ENCODE peak calls at places on chromosomes 4 and X, in six cellular contexts. O is transverse colon, X is astrocyte, S is endodermal cell, V is esophagus squamous epithelium, B is breast epithelium. Y is an unnamed sample. For H3K9me3 and H3K4me1, the result is how much of the 10 kb centered on the place peaks cover.

GRCh38 chr4:169383724-169384123 is 113.0 kb upstream of the SH3RF1 start:
- DNase-seq in B (no peak), V (no peak), O (no peak), X (peak), S (no peak), Y (no peak)

GRCh38 chr4:4990857-4991540 is 28.3 kb downstream of the CYTL1 start:
- DNase-seq in O (peak), S (no peak), B (no peak), X (peak), V (no peak), Y (peak)

GRCh38 chrX:1475881-1476280 is 23.2 kb upstream of the ASMTL start:
- DNase-seq in V (no peak), X (no peak), B (peak), O (no peak), S (peak), Y (no peak)

GRCh38 chrX:52426810-52427209 is 58.0 kb downstream of the XAGE2 start:
- DNase-seq in O (no peak), V (no peak), B (no peak), S (no peak), X (no peak), Y (no peak)

GRCh38 chr4:80461412-80461811 is 125.9 kb downstream of the CFAP299 start:
- DNase-seq in O (no peak), S (no peak), X (no peak), V (no peak), B (no peak), Y (no peak)

GRCh38 chr4:137370206-137370633 is 162.1 kb downstream of the PCDH18 start:
- DNase-seq in X (peak), S (no peak), V (no peak), B (no peak), O (no peak), Y (peak)

GRCh38 chr4:144409525-144409924 is 236.4 kb upstream of the HHIP start:
- DNase-seq in X (no peak), V (no peak), O (no peak), S (no peak), B (no peak), Y (no peak)

GRCh38 chr4:21949073-21949457 is 493 bp upstream of the KCNIP4 start:
- DNase-seq in B (no peak), S (no peak), V (no peak), O (peak), X (no peak), Y (peak)

GRCh38 chrX:123753656-123754350 is 21.0 kb upstream of the THOC2 start:
- DNase-seq in S (no peak), B (no peak), V (no peak), O (no peak), X (no peak), Y (no peak)

GRCh38 chr4:3416821-3417221 is 24.9 kb upstream of the HGFAC start:
- DNase-seq in X (no peak), B (no peak), V (no peak), S (peak), O (no peak), Y (no peak)

GRCh38 chr4:27010334-27010940 is 149.8 kb downstream of the STIM2 start:
- DNase-seq in B (peak), O (peak), X (peak), S (peak), V (no peak), Y (peak)

GRCh38 chrX:129957241-129958099 is 25.0 kb upstream of the BCORL1 start:
- DNase-seq in O (peak), B (no peak), S (peak), V (peak), X (peak), Y (peak)

GRCh38 chr4:38046735-38047487 is 86.7 kb downstream of the PTTG2 start:
- DNase-seq in B (no peak), O (no peak), V (no peak), S (peak), X (peak), Y (peak)

GRCh38 chrX:35115205-35115604 is 172.6 kb downstream of the FAM47B start:
- DNase-seq in B (no peak), O (no peak), X (peak), V (no peak), S (no peak), Y (peak)

GRCh38 chr4:181261279-181261678 is 981.9 kb upstream of the TENM3 start:
- DNase-seq in V (no peak), S (peak), O (no peak), B (no peak), X (peak), Y (no peak)

GRCh38 chr4:113617195-113617594 is 144.3 kb downstream of the CAMK2D start:
- DNase-seq in O (no peak), V (no peak), S (no peak), B (no peak), X (no peak), Y (no peak)

GRCh38 chr4:142913461-142914030 is 67.4 kb upstream of the INPP4B start:
- DNase-seq in S (peak), V (no peak), B (no peak), X (peak), O (no peak), Y (no peak)

GRCh38 chr4:130238121-130238520 is 1142.2 kb downstream of the C4orf33 start:
- DNase-seq in X (no peak), O (no peak), V (no peak), S (no peak), B (no peak), Y (no peak)

GRCh38 chr4:80077639-80078038 is 4.6 kb upstream of the ANTXR2 start:
- DNase-seq in O (no peak), S (no peak), X (peak), V (no peak), B (no peak), Y (no peak)

GRCh38 chrX:1403228-1403627 is 11.3 kb upstream of the SLC25A6 start:
- DNase-seq in V (no peak), O (no peak), S (no peak), X (no peak), B (no peak), Y (no peak)

GRCh38 chr4:663438-664428 is 10.3 kb downstream of the ATP5ME start:
- DNase-seq in O (peak), B (no peak), V (no peak), X (no peak), S (peak), Y (peak)

GRCh38 chr4:159003420-159004253 is 99.2 kb upstream of the RAPGEF2 start:
- DNase-seq in O (no peak), B (no peak), X (peak), S (no peak), V (no peak), Y (peak)

GRCh38 chr4:16196482-16197393 is 29.5 kb downstream of the TAPT1 start:
- DNase-seq in X (peak), V (no peak), O (no peak), B (no peak), S (peak), Y (peak)

GRCh38 chr4:123557857-123558536 is 161.4 kb downstream of the SPRY1 start:
- DNase-seq in O (no peak), B (no peak), X (no peak), S (no peak), V (no peak), Y (no peak)

GRCh38 chr4:190015538-190016368 is 11.3 kb downstream of the FRG2 start:
- DNase-seq in V (no peak), X (no peak), S (peak), O (no peak), B (no peak), Y (no peak)

GRCh38 chr4:190016369-190017289 is 10.4 kb downstream of the FRG2 start:
- DNase-seq in X (no peak), B (no peak), O (no peak), S (no peak), V (no peak), Y (no peak)

GRCh38 chr4:190018201-190018920 is 8.7 kb downstream of the FRG2 start:
- DNase-seq in S (no peak), V (no peak), B (no peak), X (no peak), O (no peak), Y (no peak)

GRCh38 chr4:190019023-190019858 is 7.8 kb downstream of the FRG2 start:
- DNase-seq in X (no peak), O (no peak), V (no peak), S (peak), B (no peak), Y (no peak)

GRCh38 chr4:190017357-190018200 is 9.5 kb downstream of the FRG2 start:
- DNase-seq in O (no peak), S (peak), B (no peak), X (no peak), V (no peak), Y (no peak)
- H3K9me3 ChIP-seq in O (under half), S (under half), B (under half), X (under half), V (under half), Y (under half)

DNA sequence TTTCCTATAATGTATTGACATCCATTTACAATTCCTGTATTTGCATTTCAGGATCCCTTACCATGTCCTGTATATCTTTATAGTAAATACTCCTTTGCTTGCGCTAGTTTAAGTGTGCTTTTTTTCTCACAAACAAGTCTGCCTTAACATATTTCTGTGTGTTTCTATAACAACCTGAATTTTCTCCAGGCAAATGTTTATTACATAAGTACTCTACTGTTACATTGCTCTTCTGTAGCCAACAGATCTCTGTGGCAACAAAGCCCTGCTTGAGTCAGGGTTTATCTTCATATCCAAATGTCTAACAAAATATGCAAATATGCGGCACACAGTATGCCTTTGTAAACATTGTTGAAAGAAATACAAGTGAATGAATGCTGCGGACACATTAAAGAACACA is 625.5 kb downstream of the TLL1 start:
- DNase-seq in B (no peak), X (peak), O (no peak), V (no peak), S (no peak), Y (peak)
- TF ChIP-seq CTCF in B (no peak), X (no peak), O (no peak), V (no peak), S (no peak), Y (no peak)

GRCh38 chrX:115616943-115617563 is 56.1 kb downstream of the PLS3 start:
- DNase-seq in B (no peak), O (no peak), X (peak), V (no peak), S (peak), Y (peak)
- H3K4me1 ChIP-seq in B (under half), O (under half), X (under half), V (under half), S (under half), Y (under half)

GRCh38 chr4:183986645-183987528 is 81.8 kb downstream of the STOX2 start:
- DNase-seq in V (no peak), X (no peak), O (no peak), B (no peak), S (peak), Y (no peak)
- H3K9me3 ChIP-seq in V (under half), X (under half), O (under half), B (under half), S (under half), Y (under half)

DNA sequence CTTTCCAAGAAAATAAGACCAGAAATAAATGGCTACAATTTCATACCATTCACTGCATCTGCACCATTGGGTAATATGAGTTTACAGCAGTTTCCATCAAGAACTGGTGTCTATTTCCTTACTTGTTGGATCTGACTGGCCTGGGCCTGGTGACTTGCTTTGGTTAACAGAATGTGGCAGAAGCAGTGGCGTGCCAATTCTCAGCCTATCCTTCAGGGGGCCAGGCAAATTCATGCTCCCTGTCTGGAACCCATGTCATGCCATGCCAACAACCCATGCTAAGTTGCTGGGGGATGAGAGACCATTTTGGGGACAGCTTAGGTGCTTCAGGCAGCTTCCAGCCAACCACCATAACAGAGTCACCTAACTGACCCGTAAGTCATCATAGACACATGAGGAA is 656.7 kb downstream of the SPOCK3 start:
- DNase-seq in S (peak), V (no peak), O (no peak), B (no peak), X (no peak), Y (no peak)
- TF ChIP-seq CTCF in S (peak), V (no peak), O (no peak), B (no peak), X (no peak), Y (no peak)

GRCh38 chr4:128275351-128275750 is 12.3 kb downstream of the PGRMC2 start:
- DNase-seq in V (no peak), S (no peak), O (no peak), B (no peak), X (peak), Y (no peak)
- H3K4me1 ChIP-seq in V (under half), S (under half), O (under half), B (under half), X (under half), Y (under half)

GRCh38 chr4:68576272-68577100 is at the start of gene UGT2B17:
- DNase-seq in V (no peak), X (no peak), O (no peak), B (no peak), S (no peak), Y (no peak)
- H3K9me3 ChIP-seq in V (under half), X (under half), O (under half), B (under half), S (under half), Y (under half)

Y was measured in cardiac muscle cell.